ENCODE peak calls at places on chromosomes 7 and 10, in ten cellular contexts. S is neural crest cell; K is fibroblast of pulmonary artery; J is stimulated activated CD8-positive, alpha-beta memory T cell treated with anti-CD3 and anti-CD28 coated beads, Interleukin-7, amount 100 ng/mL, for 4 hours; G is central memory CD4-positive, alpha-beta T cell; N is cerebellar cortex; T is stimulated activated CD4-positive, alpha-beta T cell treated with anti-CD3 and anti-CD28 coated beads, Interleukin-2, amount 100 ng/mL, for 4 hours; U is T-helper 22 cell; X is activated gamma-delta T cell treated with Interleukin-2 at 50 U/mL for 16 hours; Z is A549. C is an unnamed sample.

GRCh38 chr7:91198371-91198770 is 65.9 kb upstream of the FZD1 start:
- DNase-seq in S (no peak), G (no peak), N (no peak), Z (no peak), K (no peak), J (no peak), X (no peak), U (no peak), T (no peak), C (no peak)

GRCh38 chr10:69065406-69066361 is 22.2 kb upstream of the SRGN start:
- DNase-seq in N (no peak), G (no peak), U (no peak), J (no peak), X (no peak), Z (no peak), T (no peak), S (no peak), K (peak; percentile 92), C (peak; percentile 79)

GRCh38 chr7:132193898-132194297 is 382.4 kb downstream of the PLXNA4 start:
- DNase-seq in X (no peak), S (no peak), U (no peak), Z (no peak), N (no peak), K (no peak), T (no peak), G (no peak), J (no peak), C (no peak)

GRCh38 chr7:134845461-134845860 is 66.0 kb downstream of the CALD1 start:
- DNase-seq in N (peak; percentile 5), Z (peak; percentile 18), T (no peak), U (no peak), K (no peak), G (no peak), J (no peak), S (no peak), X (no peak), C (peak; percentile 26)

GRCh38 chr7:129788993-129789392 is 163.8 kb downstream of the UBE2H start:
- DNase-seq in T (no peak), J (no peak), S (no peak), G (no peak), N (no peak), Z (no peak), K (no peak), U (no peak), X (no peak), C (no peak)

GRCh38 chr7:31934551-31934950 is 135.7 kb downstream of the PDE1C start:
- DNase-seq in X (no peak), S (no peak), T (no peak), G (no peak), U (no peak), Z (no peak), K (no peak), J (no peak), N (no peak), C (peak; percentile 30)

GRCh38 chr7:2452074-2452507 is 24.1 kb downstream of the GRIFIN start:
- DNase-seq in S (no peak), U (no peak), K (no peak), X (no peak), J (no peak), Z (no peak), T (no peak), G (no peak), N (peak; percentile 38), C (no peak)

GRCh38 chr7:100483728-100484635 is at the start of gene NYAP1:
- DNase-seq in J (no peak), X (peak; percentile 48), U (peak; percentile 55), N (peak; percentile 79), T (peak; percentile 31), S (no peak), G (peak; percentile 38), K (peak; percentile 62), Z (peak; percentile 55), C (peak; percentile 64)